ENCODE peak calls at places on chromosomes 13 and 19, in seven cellular contexts. W, N, D, M, P, U and Y are unnamed samples. For H3K4me1, the result is how much of the 10 kb centered on the place peaks cover.

GRCh38 chr13:23160241-23161175 is 20.3 kb upstream of the SGCG start:
- DNase-seq in W (peak), N (no peak), D (no peak), M (no peak), P (no peak), U (peak), Y (no peak)

GRCh38 chr19:42538841-42539709 is 10.8 kb upstream of the CEACAM1 start:
- DNase-seq in W (no peak), N (no peak), D (no peak), M (no peak), P (no peak), U (no peak), Y (no peak)

GRCh38 chr13:98103942-98104880 is 38.7 kb upstream of the FARP1 start:
- DNase-seq in W (peak), N (no peak), D (no peak), M (no peak), P (no peak), U (no peak), Y (no peak)

GRCh38 chr19:20171285-20171684 is 4.3 kb downstream of the ZNF486 start:
- DNase-seq in W (no peak), N (no peak), D (no peak), M (no peak), P (no peak), U (no peak), Y (no peak)

GRCh38 chr19:57465680-57466381 is 8.9 kb upstream of the VN1R1 start:
- DNase-seq in W (peak), N (no peak), D (no peak), M (no peak), P (no peak), U (no peak), Y (peak)

GRCh38 chr13:76894401-76895110 is 8.4 kb upstream of the KCTD12 start:
- DNase-seq in W (no peak), N (no peak), D (no peak), M (no peak), P (no peak), U (no peak), Y (no peak)

GRCh38 chr19:588093-588742 is 1.5 kb upstream of the HCN2 start:
- DNase-seq in W (peak), N (no peak), D (peak), M (no peak), P (no peak), U (peak), Y (peak)

GRCh38 chr13:48944221-48944620 is 31.5 kb upstream of the FNDC3A start:
- DNase-seq in W (peak), N (no peak), D (no peak), M (no peak), P (no peak), U (no peak), Y (no peak)

GRCh38 chr19:4058696-4059492 is 7.8 kb downstream of the ZBTB7A start:
- DNase-seq in W (no peak), N (no peak), D (no peak), M (no peak), P (no peak), U (peak), Y (no peak)

GRCh38 chr19:48113190-48113917 is 2.7 kb upstream of the PLA2G4C start:
- DNase-seq in W (no peak), N (no peak), D (no peak), M (no peak), P (no peak), U (no peak), Y (no peak)

GRCh38 chr13:90696254-90696653 is 651.2 kb upstream of the MIR17HG start:
- DNase-seq in W (no peak), N (no peak), D (no peak), M (no peak), P (peak), U (no peak), Y (no peak)

GRCh38 chr19:4720037-4720700 is 3.5 kb downstream of the DPP9 start:
- DNase-seq in W (no peak), N (no peak), D (no peak), M (no peak), P (no peak), U (no peak), Y (no peak)

GRCh38 chr13:21399741-21400140 is 59.4 kb downstream of the ZDHHC20 start:
- DNase-seq in W (no peak), N (no peak), D (no peak), M (no peak), P (peak), U (no peak), Y (no peak)

GRCh38 chr19:19491321-19492025 is 23.9 kb downstream of the TSSK6 start:
- DNase-seq in W (no peak), N (no peak), D (no peak), M (no peak), P (no peak), U (peak), Y (no peak)

GRCh38 chr13:97538193-97538592 is 104.2 kb downstream of the RAP2A start:
- DNase-seq in W (no peak), N (no peak), D (no peak), M (no peak), P (no peak), U (no peak), Y (no peak)

GRCh38 chr13:44004881-44005280 is 125.2 kb downstream of the LACC1 start:
- DNase-seq in W (peak), N (no peak), D (no peak), M (no peak), P (peak), U (no peak), Y (no peak)

GRCh38 chr19:7811989-7812388 is 18.0 kb upstream of the EVI5L start:
- DNase-seq in W (no peak), N (no peak), D (no peak), M (no peak), P (no peak), U (no peak), Y (no peak)

GRCh38 chr13:39815345-39816111 is 160.1 kb downstream of the COG6 start:
- DNase-seq in W (peak), N (no peak), D (no peak), M (no peak), P (no peak), U (no peak), Y (no peak)

GRCh38 chr13:49517461-49517860 is 21.7 kb downstream of the PHF11 start:
- DNase-seq in W (peak), N (no peak), D (no peak), M (no peak), P (no peak), U (no peak), Y (peak)

GRCh38 chr13:75129331-75129730 is 352.6 kb downstream of the TBC1D4 start:
- DNase-seq in W (no peak), N (no peak), D (no peak), M (no peak), P (peak), U (no peak), Y (no peak)

GRCh38 chr19:6752257-6753177 is 13.0 kb downstream of the TRIP10 start:
- DNase-seq in W (no peak), N (no peak), D (no peak), M (no peak), P (no peak), U (peak), Y (no peak)

GRCh38 chr13:33016414-33017409 is at the start of gene KL:
- DNase-seq in W (no peak), N (no peak), D (no peak), M (no peak), P (no peak), U (peak), Y (peak)

GRCh38 chr19:3849092-3849491 is 19.7 kb downstream of the ZFR2 start:
- DNase-seq in W (no peak), N (peak), D (no peak), M (no peak), P (no peak), U (no peak), Y (peak)

GRCh38 chr13:114108141-114108761 is 24.2 kb downstream of the RASA3 start:
- DNase-seq in W (no peak), N (no peak), D (no peak), M (peak), P (no peak), U (no peak), Y (peak)

GRCh38 chr13:76189882-76190519 is 553.9 kb downstream of the LMO7 start:
- DNase-seq in W (no peak), N (no peak), D (no peak), M (no peak), P (no peak), U (peak), Y (no peak)

GRCh38 chr13:55937180-55937579 is 1203.5 kb upstream of the PRR20A start:
- DNase-seq in W (no peak), N (no peak), D (no peak), M (no peak), P (no peak), U (no peak), Y (no peak)

GRCh38 chr13:33251131-33251629 is 34.4 kb downstream of the STARD13 start:
- DNase-seq in W (peak), N (no peak), D (no peak), M (no peak), P (peak), U (no peak), Y (peak)

DNA sequence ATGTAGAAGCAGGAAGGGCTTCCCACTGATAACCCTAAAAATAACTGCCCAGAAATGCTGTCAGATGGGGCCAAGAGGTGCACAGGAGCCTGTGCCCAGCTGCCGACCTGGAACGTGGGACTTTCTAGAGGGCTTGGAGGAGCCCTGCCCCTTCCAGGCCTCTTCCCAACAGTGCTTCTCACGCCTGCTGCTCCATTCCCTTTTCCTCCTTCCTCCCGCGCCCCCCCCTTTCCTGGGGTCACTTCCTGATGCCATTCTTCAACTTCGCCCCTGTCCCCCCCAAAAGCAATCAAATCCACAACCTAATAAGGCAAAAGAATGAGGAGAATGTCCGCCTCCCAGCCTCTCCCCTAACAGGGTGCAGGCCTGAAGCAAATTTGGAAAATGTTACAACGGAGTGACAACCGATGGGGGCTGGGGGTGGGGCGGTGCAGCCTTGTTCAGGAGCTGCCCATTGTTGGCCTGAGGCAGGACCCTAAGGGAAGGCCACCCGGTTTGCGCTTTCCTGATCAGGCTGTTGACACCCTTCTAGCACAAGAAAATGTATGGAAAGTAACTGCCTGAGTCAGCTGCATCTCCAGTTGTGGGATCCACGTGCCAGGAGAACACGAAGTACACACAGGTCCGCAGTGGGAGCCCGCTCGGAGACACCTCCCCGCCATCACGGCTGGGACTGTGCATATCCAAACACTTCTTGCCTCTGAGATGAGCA is 18.7 kb downstream of the ACTN4 start:
- DNase-seq in W (peak), N (no peak), D (peak), M (no peak), P (peak), U (no peak), Y (no peak)
- H3K4me1 ChIP-seq in W (half or more), N (half or more), D (half or more), M (half or more), P (half or more), U (half or more), Y (under half)

DNA sequence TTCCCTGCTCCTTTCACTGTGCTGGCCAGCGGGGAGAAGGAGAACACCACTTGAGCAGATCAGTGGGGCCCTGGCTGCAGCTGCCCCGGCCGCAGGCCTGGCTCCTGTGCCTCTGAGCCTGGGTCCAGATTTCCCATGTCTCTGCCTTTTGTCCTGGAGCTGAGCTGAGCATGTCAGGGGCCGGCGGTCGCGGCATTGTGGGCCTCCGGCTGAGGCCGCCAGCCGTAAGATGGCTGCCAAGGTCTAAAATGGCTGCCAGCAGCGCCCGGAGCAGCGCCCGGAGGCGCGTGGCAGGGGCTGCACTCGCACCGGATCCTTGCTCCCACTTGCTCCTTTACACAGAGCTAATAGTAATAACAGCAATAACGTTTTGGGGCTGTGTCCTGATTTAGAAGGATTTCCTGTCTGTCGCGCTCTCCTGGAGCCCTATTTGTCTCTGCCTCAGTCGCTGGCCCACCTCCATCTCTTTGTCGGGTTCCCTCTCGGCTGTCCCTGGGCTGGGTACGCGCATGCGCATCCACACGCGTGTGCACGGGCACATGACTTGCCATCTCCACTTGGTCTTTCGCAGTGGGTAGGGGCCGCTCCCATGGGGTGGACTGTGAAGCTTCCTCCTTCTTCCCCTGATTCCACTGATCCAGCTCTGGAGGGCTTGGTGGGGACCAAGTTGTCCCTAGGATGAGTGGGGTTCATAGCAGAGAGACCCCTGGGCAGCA is 32.1 kb downstream of the LYL1 start:
- DNase-seq in W (no peak), N (no peak), D (no peak), M (no peak), P (no peak), U (no peak), Y (no peak)
- H3K4me1 ChIP-seq in W (under half), N (under half), D (under half), M (under half), P (under half), U (under half), Y (under half)

GRCh38 chr19:45094707-45095106 is 1.7 kb downstream of the PPP1R37 start:
- DNase-seq in W (no peak), N (no peak), D (no peak), M (no peak), P (no peak), U (no peak), Y (no peak)
- H3K4me1 ChIP-seq in W (under half), N (half or more), D (under half), M (under half), P (under half), U (half or more), Y (under half)

GRCh38 chr13:87035538-87035937 is 635.6 kb upstream of the SLITRK5 start:
- DNase-seq in W (no peak), N (no peak), D (no peak), M (no peak), P (no peak), U (no peak), Y (no peak)
- H3K4me1 ChIP-seq in W (under half), N (under half), D (under half), M (under half), P (under half), U (under half), Y (under half)